ENCODE peak calls at places on chromosomes 13 and 19, in nine cellular contexts. V is Peyer's patch, X is cardiac muscle cell, C is heart left ventricle, H is fibroblast of lung, R is adrenal gland, N is heart right ventricle, U is left lung, Y is AG04450. E is an unnamed sample.

GRCh38 chr13:110396913-110397379 is 89.9 kb downstream of the COL4A2 start:
- DNase-seq in V (no peak), X (no peak), C (peak), H (peak), R (peak), N (peak), U (no peak), Y (peak), E (no peak)

GRCh38 chr19:41175825-41176734 is 16.9 kb upstream of the CYP2S1 start:
- DNase-seq in V (peak), X (peak), C (peak), H (peak), R (peak), N (no peak), U (peak), Y (peak), E (peak)

GRCh38 chr19:53868091-53868891 is 608 bp downstream of the MYADM start:
- DNase-seq in V (peak), X (peak), C (peak), H (peak), R (peak), N (peak), U (peak), Y (no peak), E (peak)

GRCh38 chr19:13492128-13492527 is 14.2 kb downstream of the CACNA1A start:
- DNase-seq in V (no peak), X (no peak), C (no peak), H (peak), R (no peak), N (no peak), U (no peak), Y (peak), E (no peak)

GRCh38 chr13:44734204-44734707 is 158.1 kb upstream of the TSC22D1 start:
- DNase-seq in V (no peak), X (no peak), C (peak), H (peak), R (peak), N (peak), U (peak), Y (peak), E (no peak)

GRCh38 chr13:92974905-92975429 is 251.6 kb upstream of the GPC6 start:
- DNase-seq in V (no peak), X (no peak), C (no peak), H (no peak), R (no peak), N (no peak), U (peak), Y (no peak), E (no peak)

GRCh38 chr13:42478531-42479156 is 95.3 kb upstream of the TNFSF11 start:
- DNase-seq in V (no peak), X (peak), C (no peak), H (peak), R (no peak), N (no peak), U (no peak), Y (no peak), E (no peak)

GRCh38 chr13:98922306-98922705 is 55.6 kb downstream of the DOCK9 start:
- DNase-seq in V (no peak), X (no peak), C (no peak), H (no peak), R (no peak), N (no peak), U (no peak), Y (no peak), E (no peak)

GRCh38 chr19:13118424-13119193 is 545 bp downstream of the NACC1 start:
- DNase-seq in V (peak), X (peak), C (peak), H (no peak), R (no peak), N (no peak), U (peak), Y (no peak), E (no peak)

DNA sequence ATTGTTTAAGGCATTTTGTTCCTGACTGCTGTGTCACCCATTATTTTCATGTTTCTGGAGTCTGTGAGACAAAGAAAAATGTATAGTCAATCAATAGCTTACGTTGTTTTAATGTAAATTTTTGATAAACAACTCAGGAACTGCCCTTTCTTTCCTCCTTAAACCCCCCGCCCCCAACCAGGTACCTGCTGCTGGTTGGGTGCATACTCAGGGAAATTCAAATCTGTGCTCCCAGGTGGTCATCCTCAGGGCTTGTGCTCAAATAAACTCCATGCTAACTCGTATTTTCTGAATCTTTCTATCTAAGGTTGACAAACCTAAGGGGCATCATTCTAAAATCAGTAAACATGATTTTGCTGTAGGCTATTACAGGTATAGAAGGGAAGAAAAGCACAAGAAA is 4.1 kb upstream of the CDC16 start:
- DNase-seq in V (no peak), X (no peak), C (no peak), H (no peak), R (no peak), N (no peak), U (no peak), Y (no peak), E (no peak)
- H3K4me3 ChIP-seq in V (no peak), X (no peak), C (no peak), H (no peak), R (no peak), N (no peak), U (no peak), Y (no peak), E (no peak)

DNA sequence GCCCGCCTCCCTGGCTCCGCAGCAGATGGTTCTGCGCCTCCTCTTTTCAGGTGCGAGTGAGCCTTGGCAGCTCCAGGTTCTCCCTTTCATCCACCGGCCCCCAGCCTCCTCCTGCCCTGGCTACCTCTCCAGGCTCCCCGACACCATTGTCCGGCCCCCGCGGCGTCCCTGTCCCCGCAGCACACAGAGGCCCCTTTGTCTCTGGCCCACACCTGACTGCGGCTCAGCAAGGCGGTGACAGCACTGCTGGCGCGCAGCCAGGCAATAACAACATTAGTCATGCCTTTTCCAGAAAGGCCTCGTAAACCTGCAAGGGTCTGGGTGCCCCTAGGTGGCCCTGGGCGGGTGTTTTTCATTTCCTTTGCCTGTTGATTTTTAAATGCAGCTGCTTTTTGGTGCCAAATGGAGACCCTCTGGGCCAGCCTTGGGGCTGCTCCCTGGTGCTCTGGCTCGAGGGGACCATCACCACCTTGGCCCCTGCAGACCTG is 73.2 kb upstream of the MEDAG start:
- DNase-seq in V (peak), X (peak), C (peak), H (no peak), R (peak), N (no peak), U (peak), Y (no peak), E (no peak)
- H3K4me3 ChIP-seq in V (no peak), X (no peak), C (no peak), H (no peak), R (no peak), N (no peak), U (no peak), Y (no peak), E (no peak)

DNA sequence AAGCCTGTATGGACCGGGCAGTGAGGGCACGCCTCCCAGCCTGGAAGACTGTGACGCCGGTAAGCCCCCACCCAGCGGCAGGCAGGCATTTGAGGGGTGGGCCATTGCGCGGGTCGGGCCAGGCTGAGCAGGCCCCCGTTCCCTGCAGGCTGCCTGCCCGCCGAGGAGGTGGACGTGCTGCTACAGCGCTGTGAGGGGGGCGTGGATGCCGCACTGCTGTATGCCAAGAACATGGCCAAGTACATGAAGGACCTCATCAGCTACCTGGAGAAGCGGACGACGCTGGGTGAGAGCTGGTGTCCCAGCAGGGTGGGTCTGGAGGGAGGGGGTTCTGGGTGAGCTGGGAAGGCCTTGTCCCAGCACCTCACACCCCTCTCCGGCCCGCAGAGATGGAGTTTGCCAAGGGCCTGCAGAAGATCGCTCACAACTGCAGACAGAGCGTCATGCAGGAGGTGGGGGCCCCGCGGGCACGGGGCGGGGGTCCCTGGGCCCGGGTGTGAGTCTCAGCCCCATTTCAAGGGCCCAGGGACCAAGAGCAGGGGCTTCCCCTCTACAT is 7.1 kb downstream of the ARHGAP45 start:
- DNase-seq in V (no peak), X (no peak), C (no peak), H (no peak), R (no peak), N (no peak), U (no peak), Y (no peak), E (no peak)
- H3K4me3 ChIP-seq in V (peak), X (no peak), C (peak), H (no peak), R (no peak), N (no peak), U (peak), Y (no peak), E (peak)

GRCh38 chr13:23658929-23659541 is 88.8 kb downstream of the TNFRSF19 start:
- DNase-seq in V (no peak), X (no peak), C (peak), H (no peak), R (peak), N (no peak), U (no peak), Y (no peak), E (no peak)

GRCh38 chr13:23656637-23657036 is 86.4 kb downstream of the TNFRSF19 start:
- DNase-seq in V (no peak), X (no peak), C (peak), H (peak), R (no peak), N (peak), U (no peak), Y (peak), E (no peak)

GRCh38 chr13:23655321-23655720 is 85.1 kb downstream of the TNFRSF19 start:
- DNase-seq in V (no peak), X (no peak), C (no peak), H (no peak), R (no peak), N (no peak), U (no peak), Y (no peak), E (no peak)

GRCh38 chr13:23654111-23655110 is 84.2 kb downstream of the TNFRSF19 start:
- DNase-seq in V (no peak), X (no peak), C (peak), H (peak), R (no peak), N (peak), U (no peak), Y (no peak), E (no peak)

GRCh38 chr13:23657056-23657455 is 86.8 kb downstream of the TNFRSF19 start:
- DNase-seq in V (no peak), X (no peak), C (no peak), H (no peak), R (no peak), N (no peak), U (no peak), Y (no peak), E (no peak)
- H3K4me3 ChIP-seq in V (no peak), X (no peak), C (no peak), H (no peak), R (no peak), N (no peak), U (no peak), Y (no peak), E (no peak)

GRCh38 chr19:47239152-47239551 is 8.2 kb upstream of the BBC3 start:
- DNase-seq in V (no peak), X (no peak), C (no peak), H (no peak), R (no peak), N (no peak), U (no peak), Y (no peak), E (no peak)

GRCh38 chr19:47241919-47242644 is 11.1 kb upstream of the BBC3 start:
- DNase-seq in V (no peak), X (no peak), C (no peak), H (peak), R (no peak), N (no peak), U (no peak), Y (no peak), E (no peak)

GRCh38 chr19:47240996-47241918 is 10.3 kb upstream of the BBC3 start:
- DNase-seq in V (peak), X (peak), C (peak), H (peak), R (peak), N (peak), U (peak), Y (no peak), E (peak)

GRCh38 chr19:47240561-47240960 is 9.6 kb upstream of the BBC3 start:
- DNase-seq in V (no peak), X (no peak), C (no peak), H (no peak), R (no peak), N (no peak), U (no peak), Y (no peak), E (no peak)

GRCh38 chr19:47239610-47240296 is 8.8 kb upstream of the BBC3 start:
- DNase-seq in V (peak), X (peak), C (peak), H (peak), R (peak), N (no peak), U (peak), Y (no peak), E (peak)
- H3K4me3 ChIP-seq in V (peak), X (peak), C (peak), H (no peak), R (peak), N (peak), U (no peak), Y (peak), E (peak)

E was measured in CD8-positive, alpha-beta memory T cell.